ENCODE peak calls at places on chromosomes 1 and 21, in four cellular contexts. S, N, U and Y are unnamed samples.

GRCh38 chr1:115867216-115867615 is 26.3 kb upstream of the NHLH2 start:
- DNase-seq in S (no peak), N (no peak), U (no peak), Y (no peak)

GRCh38 chr1:171468120-171468790 is 17.1 kb upstream of the PRRC2C start:
- DNase-seq in S (no peak), N (no peak), U (no peak), Y (no peak)

GRCh38 chr1:222893255-222893654 is 78.4 kb downstream of the DISP1 start:
- DNase-seq in S (no peak), N (no peak), U (no peak), Y (no peak)

GRCh38 chr1:185695299-185695698 is 38.9 kb upstream of the HMCN1 start:
- DNase-seq in S (no peak), N (no peak), U (no peak), Y (no peak)

GRCh38 chr1:221327954-221328353 is 413.9 kb downstream of the DUSP10 start:
- DNase-seq in S (peak; percentile 32), N (no peak), U (no peak), Y (no peak)

GRCh38 chr1:236808564-236809130 is 13.6 kb downstream of the MTR start:
- DNase-seq in S (no peak), N (no peak), U (peak; percentile 17), Y (no peak)

GRCh38 chr1:64212023-64212422 is 8.6 kb downstream of the UBE2U start:
- DNase-seq in S (no peak), N (no peak), U (no peak), Y (no peak)

GRCh38 chr1:219518168-219518905 is 94.6 kb downstream of the ZC3H11B start:
- DNase-seq in S (no peak), N (no peak), U (no peak), Y (no peak)

GRCh38 chr1:16180291-16180824 is 24.5 kb upstream of the EPHA2 start:
- DNase-seq in S (no peak), N (no peak), U (no peak), Y (no peak)

GRCh38 chr1:180929389-180929788 is 16.7 kb downstream of the KIAA1614 start:
- DNase-seq in S (no peak), N (no peak), U (peak; percentile 44), Y (no peak)

GRCh38 chr1:205049479-205049878 is 6.5 kb downstream of the CNTN2 start:
- DNase-seq in S (no peak), N (no peak), U (no peak), Y (no peak)

GRCh38 chr1:222093518-222093917 is 351.6 kb upstream of the DUSP10 start:
- DNase-seq in S (no peak), N (no peak), U (no peak), Y (no peak)

GRCh38 chr1:235855811-235856429 is 10.8 kb downstream of the LYST start:
- DNase-seq in S (no peak), N (no peak), U (no peak), Y (no peak)

GRCh38 chr1:62689524-62689923 is 1.3 kb upstream of the DOCK7 start:
- DNase-seq in S (no peak), N (no peak), U (peak; percentile 77), Y (no peak)

GRCh38 chr1:90346757-90347156 is 351.8 kb downstream of the ZNF326 start:
- DNase-seq in S (no peak), N (no peak), U (no peak), Y (no peak)

GRCh38 chr1:174713796-174714195 is 266.0 kb downstream of the GPR52 start:
- DNase-seq in S (no peak), N (no peak), U (peak; percentile 68), Y (no peak)

GRCh38 chr1:153774780-153775431 is at the start of gene SLC27A3:
- DNase-seq in S (peak; percentile 62), N (no peak), U (no peak), Y (peak; percentile 67)

GRCh38 chr1:89262643-89263042 is 10.0 kb downstream of the GBP5 start:
- DNase-seq in S (no peak), N (no peak), U (no peak), Y (no peak)

GRCh38 chr1:116454940-116455339 is 81.9 kb downstream of the ATP1A1 start:
- DNase-seq in S (no peak), N (no peak), U (no peak), Y (no peak)

GRCh38 chr1:89781494-89782126 is 39.2 kb upstream of the LRRC8D start:
- DNase-seq in S (no peak), N (peak; percentile 81), U (no peak), Y (no peak)

GRCh38 chr1:21680918-21681317 is 11.8 kb upstream of the RAP1GAP start:
- DNase-seq in S (no peak), N (no peak), U (no peak), Y (no peak)

GRCh38 chr1:8986814-8987190 is 39.4 kb downstream of the SLC2A7 start:
- DNase-seq in S (no peak), N (no peak), U (no peak), Y (no peak)

GRCh38 chr1:40226187-40226586 is 21.6 kb upstream of the TMCO2 start:
- DNase-seq in S (no peak), N (no peak), U (no peak), Y (no peak)

GRCh38 chr1:165344736-165345135 is 11.8 kb downstream of the LMX1A start:
- DNase-seq in S (no peak), N (no peak), U (no peak), Y (no peak)

GRCh38 chr1:245687129-245687635 is 532.4 kb downstream of the KIF26B start:
- DNase-seq in S (no peak), N (no peak), U (no peak), Y (no peak)

GRCh38 chr1:68230901-68231626 is 1.3 kb downstream of the WLS start:
- DNase-seq in S (no peak), N (no peak), U (no peak), Y (no peak)

GRCh38 chr1:68231627-68232303 is 558 bp downstream of the WLS start:
- DNase-seq in S (peak; percentile 67), N (no peak), U (no peak), Y (no peak)

GRCh38 chr1:68228833-68229232 is 3.5 kb downstream of the WLS start:
- DNase-seq in S (no peak), N (no peak), U (no peak), Y (no peak)

GRCh38 chr1:68232354-68233148 is at the start of gene WLS:
- DNase-seq in S (peak; percentile 86), N (no peak), U (no peak), Y (no peak)

GRCh38 chr1:68229927-68230812 is 2.2 kb downstream of the WLS start:
- DNase-seq in S (no peak), N (no peak), U (no peak), Y (no peak)
- TF ChIP-seq FOXK2 in S (no peak), N (no peak), U (no peak), Y (no peak)

GRCh38 chr21:45334134-45334533 is 46.4 kb upstream of the POFUT2 start:
- DNase-seq in S (no peak), N (no peak), U (no peak), Y (no peak)
- TF ChIP-seq FOXK2 in S (no peak), N (no peak), U (no peak), Y (no peak)

DNA sequence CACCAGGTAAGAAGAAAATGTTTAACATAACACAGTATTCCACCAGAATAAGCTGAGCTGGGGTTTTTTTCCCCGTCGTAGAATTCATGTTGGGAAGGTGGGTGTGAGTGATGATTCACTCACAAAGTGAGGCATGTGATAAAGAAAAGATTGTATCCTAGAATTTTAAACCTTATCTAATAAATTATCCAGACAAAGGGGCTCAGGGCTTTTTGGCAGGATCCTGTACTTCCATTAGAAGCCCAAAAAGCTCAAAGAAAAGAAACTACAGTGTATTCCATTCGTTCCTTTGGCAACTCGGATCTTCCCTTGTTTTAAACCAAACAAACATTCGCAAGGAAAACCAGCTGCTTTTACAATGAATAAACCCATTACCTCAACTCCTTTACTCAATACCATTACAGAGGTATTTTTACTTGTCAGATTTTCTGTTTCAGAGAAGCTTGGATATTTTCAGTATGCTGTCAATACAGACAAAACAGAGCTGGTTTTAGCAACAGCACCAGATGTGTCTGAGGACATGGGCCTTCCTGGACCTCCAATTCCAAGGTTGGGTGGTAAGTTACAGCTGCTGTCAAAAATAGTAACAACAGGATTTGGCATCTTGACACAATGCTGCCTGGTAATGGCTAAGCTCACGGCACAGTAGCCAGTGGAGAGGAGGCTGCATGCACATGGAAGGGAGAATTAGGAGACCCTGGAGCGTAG is 159.9 kb upstream of the RUNX1 start:
- DNase-seq in S (no peak), N (no peak), U (no peak), Y (no peak)
- TF ChIP-seq FOXK2 in S (no peak), N (no peak), U (no peak), Y (no peak)

GRCh38 chr21:45745256-45745655 is 101.7 kb downstream of the PCBP3 start:
- DNase-seq in S (no peak), N (no peak), U (no peak), Y (no peak)

GRCh38 chr21:45748593-45748992 is 105.1 kb downstream of the PCBP3 start:
- DNase-seq in S (no peak), N (no peak), U (no peak), Y (no peak)

GRCh38 chr21:45749974-45750373 is 106.4 kb downstream of the PCBP3 start:
- DNase-seq in S (no peak), N (no peak), U (no peak), Y (no peak)

GRCh38 chr21:45747233-45747766 is 103.8 kb downstream of the PCBP3 start:
- DNase-seq in S (no peak), N (no peak), U (no peak), Y (no peak)

GRCh38 chr21:45747802-45748445 is 104.4 kb downstream of the PCBP3 start:
- DNase-seq in S (no peak), N (no peak), U (no peak), Y (no peak)
- TF ChIP-seq FOXK2 in S (no peak), N (no peak), U (no peak), Y (no peak)

GRCh38 chr1:229998980-229999379 is 68.1 kb upstream of the GALNT2 start:
- DNase-seq in S (no peak), N (no peak), U (no peak), Y (no peak)
- TF ChIP-seq FOXK2 in S (no peak), N (no peak), U (no peak), Y (no peak)

DNA sequence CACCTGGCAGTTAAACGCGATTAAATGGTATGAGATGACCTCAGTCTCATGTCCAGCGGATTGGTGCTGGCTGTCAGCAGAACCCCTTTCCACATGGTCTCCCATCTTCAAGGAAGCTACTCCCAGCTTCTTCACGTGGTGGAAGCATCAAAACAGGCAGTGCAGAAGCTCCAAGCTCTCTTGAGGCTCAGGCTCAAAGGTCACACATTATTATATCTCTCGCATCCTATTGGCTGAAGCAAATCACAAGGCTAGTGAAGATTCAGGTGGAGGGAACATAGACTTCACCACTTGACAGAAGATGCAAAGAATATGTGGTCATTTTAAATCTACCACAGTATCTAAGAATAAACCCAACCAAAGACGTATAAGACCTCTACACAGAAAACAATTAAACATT is 181.9 kb downstream of the VPS13D start:
- DNase-seq in S (no peak), N (no peak), U (no peak), Y (no peak)
- TF ChIP-seq FOXK2 in S (no peak), N (no peak), U (no peak), Y (no peak)